ENCODE peak calls at places on chromosomes 5 and 9, in six cellular contexts. U, J, W, D, G and B are unnamed samples.
A peak's percentile ranks its signal among the peaks of the same experiment; 100 is the strongest.

GRCh38 chr9:136808075-136808780 is 480 bp downstream of the RABL6 start:
- DNase-seq in W (no peak), U (peak; percentile 44), D (peak; percentile 40), J (no peak), G (no peak), B (peak; percentile 81)

GRCh38 chr5:92064993-92065392 is 681.9 kb upstream of the ARRDC3 start:
- DNase-seq in W (no peak), D (no peak), J (no peak), G (no peak), U (no peak), B (no peak)

GRCh38 chr9:30078195-30078594 is 2306.2 kb upstream of the ACO1 start:
- DNase-seq in G (no peak), D (no peak), W (no peak), U (no peak), J (no peak), B (no peak)

GRCh38 chr9:129210125-129210524 is 32.1 kb upstream of the IER5L start:
- DNase-seq in D (no peak), U (no peak), W (no peak), J (no peak), G (no peak), B (no peak)

GRCh38 chr5:169331292-169331852 is 30.4 kb upstream of the SLIT3 start:
- DNase-seq in W (no peak), D (no peak), G (no peak), U (no peak), J (no peak), B (no peak)

GRCh38 chr9:119004618-119004990 is 364.6 kb downstream of the BRINP1 start:
- DNase-seq in G (no peak), J (no peak), W (peak; percentile 90), D (peak; percentile 81), U (no peak), B (no peak)

GRCh38 chr5:137666109-137666850 is 69.6 kb downstream of the KLHL3 start:
- DNase-seq in J (no peak), D (peak; percentile 52), U (no peak), G (no peak), W (no peak), B (no peak)

GRCh38 chr5:135213466-135214239 is 179.6 kb upstream of the PITX1 start:
- DNase-seq in U (no peak), G (no peak), J (no peak), W (peak; percentile 56), D (no peak), B (peak; percentile 40)

GRCh38 chr9:23361096-23361495 is 464.9 kb downstream of the ELAVL2 start:
- DNase-seq in G (no peak), U (no peak), J (no peak), D (no peak), W (no peak), B (no peak)

GRCh38 chr5:81989204-81989603 is 17.4 kb downstream of the ATG10 start:
- DNase-seq in G (no peak), U (no peak), J (no peak), W (no peak), D (no peak), B (no peak)

GRCh38 chr9:5388026-5388806 is 48.5 kb upstream of the RLN1 start:
- DNase-seq in J (no peak), D (no peak), U (no peak), W (no peak), G (no peak), B (no peak)

GRCh38 chr5:57841671-57842375 is 359.2 kb upstream of the ACTBL2 start:
- DNase-seq in W (no peak), G (no peak), D (peak; percentile 28), J (no peak), U (peak; percentile 96), B (no peak)

GRCh38 chr5:54620583-54620933 is 103.0 kb downstream of the SNX18 start:
- DNase-seq in D (no peak), U (no peak), J (no peak), G (no peak), W (peak; percentile 76), B (no peak)

GRCh38 chr9:3929345-3930150 is 370.3 kb downstream of the GLIS3 start:
- DNase-seq in W (no peak), J (no peak), G (no peak), D (no peak), U (no peak), B (no peak)

GRCh38 chr5:10354048-10354872 is 765 bp downstream of the MARCHF6 start:
- DNase-seq in U (no peak), J (no peak), D (peak; percentile 44), G (no peak), W (peak; percentile 72), B (peak; percentile 73)

GRCh38 chr9:117204971-117205370 is 209.9 kb downstream of the ASTN2 start:
- DNase-seq in U (no peak), G (no peak), W (no peak), J (no peak), D (no peak), B (no peak)

GRCh38 chr5:122089096-122089495 is 11.0 kb upstream of the LOX start:
- DNase-seq in W (no peak), G (no peak), D (no peak), U (no peak), J (no peak), B (no peak)

GRCh38 chr5:61824396-61824795 is 481.6 kb upstream of the KIF2A start:
- DNase-seq in G (no peak), J (no peak), W (no peak), U (no peak), D (no peak), B (no peak)

GRCh38 chr9:121637441-121638222 is 13.8 kb upstream of the DAB2IP start:
- DNase-seq in W (no peak), U (peak; percentile 83), D (peak; percentile 36), G (peak; percentile 35), J (no peak), B (no peak)

GRCh38 chr5:129906177-129906887 is 2.1 kb downstream of the CHSY3 start:
- DNase-seq in G (peak; percentile 20), D (peak; percentile 31), J (no peak), W (peak; percentile 62), U (peak; percentile 9), B (peak; percentile 47)

GRCh38 chr5:146751781-146752401 is 126.7 kb downstream of the PPP2R2B start:
- DNase-seq in D (no peak), J (peak; percentile 45), W (no peak), U (no peak), G (no peak), B (no peak)

GRCh38 chr9:93978498-93978897 is 23.3 kb upstream of the BARX1 start:
- DNase-seq in D (no peak), J (no peak), U (no peak), G (no peak), W (no peak), B (no peak)

GRCh38 chr5:121189569-121190305 is 661.9 kb upstream of the FTMT start:
- DNase-seq in W (no peak), U (no peak), D (no peak), G (no peak), J (no peak), B (no peak)

GRCh38 chr9:136545065-136545965 is 533 bp downstream of the NOTCH1 start:
- DNase-seq in U (no peak), W (no peak), J (no peak), G (no peak), D (no peak), B (no peak)

GRCh38 chr5:171954721-171955120 is 51.7 kb downstream of the FBXW11 start:
- DNase-seq in W (no peak), U (peak; percentile 65), D (no peak), G (no peak), J (no peak), B (no peak)

GRCh38 chr9:124527781-124528180 is 20.6 kb upstream of the NR5A1 start:
- DNase-seq in U (no peak), G (no peak), D (no peak), W (no peak), J (no peak), B (no peak)

GRCh38 chr9:116174347-116174746 is 20.8 kb downstream of the PAPPA start:
- DNase-seq in J (no peak), D (no peak), W (no peak), G (no peak), U (peak; percentile 55), B (no peak)

GRCh38 chr9:36327903-36328302 is 69.7 kb upstream of the GNE start:
- DNase-seq in D (no peak), W (no peak), G (no peak), J (no peak), U (peak; percentile 44), B (no peak)

GRCh38 chr9:95109456-95109855 is 208.1 kb downstream of the FANCC start:
- DNase-seq in J (no peak), W (peak; percentile 58), G (no peak), D (no peak), U (no peak), B (peak; percentile 48)

GRCh38 chr5:124867064-124867707 is 120.7 kb upstream of the ZNF608 start:
- DNase-seq in D (no peak), U (no peak), J (no peak), W (no peak), G (no peak), B (no peak)

DNA sequence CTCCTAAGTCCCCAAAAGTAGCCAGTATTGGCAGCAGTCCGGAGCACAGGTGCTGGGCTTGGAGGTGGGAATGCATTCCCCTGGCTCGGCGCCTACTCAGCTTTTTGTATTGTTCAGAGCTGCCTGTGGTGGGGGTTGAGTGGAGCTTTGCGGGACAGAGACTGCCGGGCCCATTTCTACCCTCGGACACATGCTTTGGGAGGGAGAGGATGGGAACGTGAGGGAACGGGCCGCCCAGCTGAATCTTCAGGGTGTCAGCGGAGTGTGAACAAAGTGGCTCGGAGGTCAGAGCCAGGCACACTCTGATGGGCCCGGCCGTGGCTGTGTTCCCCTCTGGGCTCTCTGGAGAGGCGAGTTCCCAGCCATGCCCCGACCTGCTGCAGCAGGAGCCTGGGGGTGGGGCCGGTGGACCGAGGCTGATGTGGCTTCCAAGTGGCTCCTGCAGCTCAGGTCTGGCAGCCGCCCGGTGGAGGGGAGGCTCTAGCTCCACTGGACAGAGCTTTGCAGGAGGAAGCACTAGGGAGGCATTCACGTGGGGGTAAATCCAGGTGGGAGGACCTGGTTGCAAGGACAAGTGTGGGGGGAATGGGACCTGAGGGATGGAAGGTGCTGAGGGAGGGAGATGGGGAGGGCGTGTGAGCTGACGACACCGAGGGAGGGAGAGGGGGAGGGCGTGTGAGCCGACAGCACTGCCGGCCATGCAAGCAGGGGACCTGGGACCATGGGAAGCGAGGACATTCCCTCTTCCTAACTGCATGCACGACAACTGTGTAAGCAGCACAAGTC is 31.1 kb upstream of the SLC6A3 start:
- DNase-seq in G (no peak), U (no peak), D (no peak), J (no peak), W (peak; percentile 61), B (peak; percentile 67)
- H3K27ac ChIP-seq in G (no peak overlapping the region), U (peak overlapping the region; percentile 6), D (no peak overlapping the region), J (no peak overlapping the region), W (no peak overlapping the region), B (no peak overlapping the region)

GRCh38 chr9:91180240-91180929 is 181.3 kb downstream of the AUH start:
- DNase-seq in U (no peak), W (no peak), G (no peak), D (no peak), J (no peak), B (no peak)
- H3K27ac ChIP-seq in U (peak overlapping the region; percentile 99), W (no peak overlapping the region), G (no peak overlapping the region), D (no peak overlapping the region), J (no peak overlapping the region), B (no peak overlapping the region)

GRCh38 chr9:111961575-111961974 is 65.0 kb downstream of the UGCG start:
- DNase-seq in W (no peak), J (no peak), G (no peak), U (no peak), D (no peak), B (no peak)
- H3K27ac ChIP-seq in W (no peak overlapping the region), J (no peak overlapping the region), G (no peak overlapping the region), U (no peak overlapping the region), D (no peak overlapping the region), B (no peak overlapping the region)

GRCh38 chr5:157926953-157927352 is 68.0 kb upstream of the CLINT1 start:
- DNase-seq in U (no peak), G (no peak), D (no peak), J (no peak), W (no peak), B (no peak)
- H3K27ac ChIP-seq in U (no peak overlapping the region), G (no peak overlapping the region), D (no peak overlapping the region), J (no peak overlapping the region), W (no peak overlapping the region), B (no peak overlapping the region)